ENCODE peak calls at places on chromosomes 11 and 22, in six cellular contexts. One of them, this sample, is unnamed.

GRCh38 chr11:40274017-40274416 is 1185.4 kb downstream of the LRRC4C start:
- DNase-seq in heart right ventricle: no peak
- DNase-seq in adipocyte: peak; percentile 40
- DNase-seq in cardiac muscle cell: peak; percentile 39
- DNase-seq in CD8-positive, alpha-beta T cell: no peak
- DNase-seq in aorta: no peak
- DNase-seq in this sample: no peak

GRCh38 chr22:49554296-49554625 is 273.4 kb downstream of the BRD1 start:
- DNase-seq in cardiac muscle cell: no peak
- DNase-seq in heart right ventricle: no peak
- DNase-seq in aorta: peak; percentile 56
- DNase-seq in adipocyte: no peak
- DNase-seq in CD8-positive, alpha-beta T cell: no peak
- DNase-seq in this sample: no peak

GRCh38 chr22:19876314-19876940 is 21.8 kb upstream of the GNB1L start:
- DNase-seq in CD8-positive, alpha-beta T cell: peak; percentile 2
- DNase-seq in heart right ventricle: no peak
- DNase-seq in aorta: peak; percentile 49
- DNase-seq in cardiac muscle cell: no peak
- DNase-seq in adipocyte: no peak
- DNase-seq in this sample: no peak

GRCh38 chr11:129223701-129224149 is 31.6 kb upstream of the ARHGAP32 start:
- DNase-seq in CD8-positive, alpha-beta T cell: no peak
- DNase-seq in heart right ventricle: no peak
- DNase-seq in cardiac muscle cell: peak; percentile 88
- DNase-seq in adipocyte: peak; percentile 81
- DNase-seq in aorta: no peak
- DNase-seq in this sample: no peak

GRCh38 chr11:695606-696381 is at the start of gene TMEM80:
- DNase-seq in aorta: peak; percentile 100
- DNase-seq in cardiac muscle cell: peak; percentile 99
- DNase-seq in CD8-positive, alpha-beta T cell: peak; percentile 95
- DNase-seq in heart right ventricle: peak; percentile 100
- DNase-seq in adipocyte: peak; percentile 100
- DNase-seq in this sample: peak; percentile 96

GRCh38 chr11:6437423-6437822 is 3.4 kb downstream of the HPX start:
- DNase-seq in CD8-positive, alpha-beta T cell: no peak
- DNase-seq in heart right ventricle: no peak
- DNase-seq in adipocyte: no peak
- DNase-seq in aorta: no peak
- DNase-seq in cardiac muscle cell: no peak
- DNase-seq in this sample: no peak

GRCh38 chr11:104870910-104871309 is 27.4 kb downstream of the CASP12 start:
- DNase-seq in adipocyte: peak; percentile 71
- DNase-seq in heart right ventricle: no peak
- DNase-seq in CD8-positive, alpha-beta T cell: no peak
- DNase-seq in aorta: no peak
- DNase-seq in cardiac muscle cell: peak; percentile 70
- DNase-seq in this sample: no peak

GRCh38 chr11:73267921-73268540 is 4.1 kb upstream of the P2RY6 start:
- DNase-seq in CD8-positive, alpha-beta T cell: no peak
- DNase-seq in heart right ventricle: no peak
- DNase-seq in aorta: peak; percentile 63
- DNase-seq in adipocyte: no peak
- DNase-seq in cardiac muscle cell: no peak
- DNase-seq in this sample: no peak

GRCh38 chr11:112715091-112715490 is 246.1 kb upstream of the NCAM1 start:
- DNase-seq in aorta: no peak
- DNase-seq in cardiac muscle cell: no peak
- DNase-seq in heart right ventricle: no peak
- DNase-seq in CD8-positive, alpha-beta T cell: no peak
- DNase-seq in adipocyte: no peak
- DNase-seq in this sample: no peak

GRCh38 chr11:65861533-65862183 is 1.4 kb downstream of the MUS81 start:
- DNase-seq in CD8-positive, alpha-beta T cell: no peak
- DNase-seq in heart right ventricle: no peak
- DNase-seq in aorta: peak; percentile 61
- DNase-seq in adipocyte: no peak
- DNase-seq in cardiac muscle cell: no peak
- DNase-seq in this sample: no peak

GRCh38 chr11:19200410-19201201 is 1.2 kb downstream of the CSRP3 start:
- DNase-seq in cardiac muscle cell: peak; percentile 83
- DNase-seq in CD8-positive, alpha-beta T cell: no peak
- DNase-seq in adipocyte: peak; percentile 56
- DNase-seq in heart right ventricle: no peak
- DNase-seq in aorta: no peak
- DNase-seq in this sample: no peak

GRCh38 chr11:113926273-113927183 is 21.9 kb downstream of the HTR3B start:
- DNase-seq in CD8-positive, alpha-beta T cell: no peak
- DNase-seq in adipocyte: no peak
- DNase-seq in aorta: no peak
- DNase-seq in heart right ventricle: no peak
- DNase-seq in cardiac muscle cell: peak; percentile 5
- DNase-seq in this sample: no peak

GRCh38 chr11:46492540-46492939 is 101.0 kb upstream of the CHRM4 start:
- DNase-seq in CD8-positive, alpha-beta T cell: no peak
- DNase-seq in aorta: no peak
- DNase-seq in adipocyte: no peak
- DNase-seq in heart right ventricle: no peak
- DNase-seq in cardiac muscle cell: no peak
- DNase-seq in this sample: no peak

GRCh38 chr11:133955945-133956421 is 785 bp downstream of the IGSF9B start:
- DNase-seq in aorta: no peak
- DNase-seq in heart right ventricle: no peak
- DNase-seq in cardiac muscle cell: no peak
- DNase-seq in adipocyte: no peak
- DNase-seq in CD8-positive, alpha-beta T cell: no peak
- DNase-seq in this sample: no peak

GRCh38 chr11:67071420-67072284 is 15.0 kb downstream of the RHOD start:
- DNase-seq in adipocyte: peak; percentile 58
- DNase-seq in cardiac muscle cell: peak; percentile 81
- DNase-seq in aorta: peak; percentile 91
- DNase-seq in heart right ventricle: peak; percentile 80
- DNase-seq in CD8-positive, alpha-beta T cell: peak; percentile 74
- DNase-seq in this sample: peak; percentile 36

GRCh38 chr11:39461065-39461464 is 1998.4 kb downstream of the LRRC4C start:
- DNase-seq in heart right ventricle: no peak
- DNase-seq in CD8-positive, alpha-beta T cell: no peak
- DNase-seq in adipocyte: no peak
- DNase-seq in cardiac muscle cell: no peak
- DNase-seq in aorta: no peak
- DNase-seq in this sample: no peak

GRCh38 chr11:132992838-132993680 is 539.2 kb downstream of the OPCML start:
- DNase-seq in CD8-positive, alpha-beta T cell: no peak
- DNase-seq in heart right ventricle: no peak
- DNase-seq in aorta: no peak
- DNase-seq in cardiac muscle cell: peak; percentile 13
- DNase-seq in adipocyte: peak; percentile 15
- DNase-seq in this sample: no peak

GRCh38 chr11:15603208-15603607 is 488.5 kb downstream of the INSC start:
- DNase-seq in CD8-positive, alpha-beta T cell: no peak
- DNase-seq in cardiac muscle cell: no peak
- DNase-seq in aorta: no peak
- DNase-seq in adipocyte: no peak
- DNase-seq in heart right ventricle: peak; percentile 33
- DNase-seq in this sample: no peak

GRCh38 chr11:17008099-17008498 is 6.1 kb downstream of the PLEKHA7 start:
- DNase-seq in cardiac muscle cell: no peak
- DNase-seq in CD8-positive, alpha-beta T cell: no peak
- DNase-seq in aorta: no peak
- DNase-seq in adipocyte: no peak
- DNase-seq in heart right ventricle: no peak
- DNase-seq in this sample: no peak

GRCh38 chr11:123166095-123166559 is 28.9 kb downstream of the CLMP start:
- DNase-seq in heart right ventricle: peak; percentile 32
- DNase-seq in CD8-positive, alpha-beta T cell: no peak
- DNase-seq in adipocyte: peak; percentile 51
- DNase-seq in cardiac muscle cell: peak; percentile 94
- DNase-seq in aorta: no peak
- DNase-seq in this sample: no peak

GRCh38 chr11:18705651-18706281 is 7.2 kb downstream of the TMEM86A start:
- DNase-seq in cardiac muscle cell: peak; percentile 20
- DNase-seq in CD8-positive, alpha-beta T cell: peak; percentile 22
- DNase-seq in adipocyte: no peak
- DNase-seq in heart right ventricle: peak; percentile 42
- DNase-seq in aorta: peak; percentile 84
- DNase-seq in this sample: peak; percentile 5

GRCh38 chr22:41702763-41703162 is 3.5 kb downstream of the MEI1 start:
- DNase-seq in heart right ventricle: no peak
- DNase-seq in adipocyte: no peak
- DNase-seq in aorta: no peak
- DNase-seq in CD8-positive, alpha-beta T cell: no peak
- DNase-seq in cardiac muscle cell: no peak
- DNase-seq in this sample: no peak

GRCh38 chr11:60767388-60767811 is 10.7 kb downstream of the MS4A15 start:
- DNase-seq in aorta: peak; percentile 45
- DNase-seq in adipocyte: no peak
- DNase-seq in heart right ventricle: no peak
- DNase-seq in cardiac muscle cell: no peak
- DNase-seq in CD8-positive, alpha-beta T cell: no peak
- DNase-seq in this sample: no peak

DNA sequence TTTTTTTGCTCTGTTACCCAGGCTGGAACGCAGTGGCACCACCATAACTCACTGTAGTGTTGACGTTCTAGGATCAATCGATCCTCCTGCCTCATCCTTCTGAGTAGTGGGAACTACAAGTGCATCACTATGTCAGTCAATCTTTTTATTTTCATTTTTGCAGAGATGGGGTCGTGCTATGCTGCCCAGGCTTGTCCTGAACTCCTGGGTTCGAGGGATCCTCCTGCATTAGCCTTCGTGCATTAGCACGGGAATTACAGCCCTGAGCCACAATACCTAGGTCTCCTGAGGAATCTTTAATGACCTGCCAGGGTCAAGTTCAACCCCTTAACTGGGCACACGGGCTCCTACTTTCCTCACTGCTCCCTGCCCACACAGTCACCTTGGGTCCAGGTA is 4.4 kb downstream of the APOL3 start:
- DNase-seq in CD8-positive, alpha-beta T cell: no peak
- DNase-seq in adipocyte: no peak
- DNase-seq in aorta: no peak
- DNase-seq in cardiac muscle cell: no peak
- DNase-seq in heart right ventricle: no peak
- DNase-seq in this sample: no peak
- H3K4me3 ChIP-seq in CD8-positive, alpha-beta T cell: peak overlapping the region; percentile 86
- H3K4me3 ChIP-seq in adipocyte: peak overlapping the region; percentile 76
- H3K4me3 ChIP-seq in aorta: no peak overlapping the region
- H3K4me3 ChIP-seq in cardiac muscle cell: no peak overlapping the region
- H3K4me3 ChIP-seq in heart right ventricle: peak overlapping the region; percentile 63
- H3K4me3 ChIP-seq in this sample: peak overlapping the region; percentile 69

DNA sequence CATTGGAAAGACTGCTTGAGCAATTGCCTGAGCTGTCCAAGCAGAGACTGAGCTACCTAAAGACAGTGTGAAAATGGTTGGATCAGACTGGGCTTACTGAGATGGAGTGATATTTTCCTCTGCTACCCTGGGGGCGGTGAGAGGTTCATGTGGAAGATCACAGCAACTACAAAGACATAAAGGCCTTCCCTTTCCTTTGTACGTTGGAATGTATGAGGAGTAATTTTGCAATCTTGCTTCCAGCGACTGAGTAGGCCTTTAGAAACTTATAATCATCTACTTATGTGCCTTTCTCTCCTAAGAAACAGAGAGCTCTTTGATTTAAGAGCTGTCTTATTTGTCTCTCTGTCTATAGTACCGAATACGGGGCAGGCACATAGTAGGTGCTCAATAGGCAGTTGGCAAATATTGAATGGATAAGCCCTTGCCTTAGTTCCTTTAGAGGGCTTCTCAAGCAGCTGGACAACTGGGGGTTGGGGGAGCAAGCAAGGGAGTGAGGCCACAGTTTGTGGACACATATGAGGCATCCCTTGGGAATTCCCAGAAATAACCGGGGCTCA is 2.4 kb upstream of the HEPACAM start:
- DNase-seq in heart right ventricle: no peak
- DNase-seq in cardiac muscle cell: no peak
- DNase-seq in CD8-positive, alpha-beta T cell: no peak
- DNase-seq in aorta: no peak
- DNase-seq in adipocyte: peak; percentile 39
- DNase-seq in this sample: no peak
- H3K4me1 ChIP-seq in heart right ventricle: no peaks in the 10 kb centered on the region
- H3K4me1 ChIP-seq in cardiac muscle cell: no peaks in the 10 kb centered on the region
- H3K4me1 ChIP-seq in CD8-positive, alpha-beta T cell: peaks cover 10% of the 10 kb centered on the region
- H3K4me1 ChIP-seq in aorta: no peaks in the 10 kb centered on the region
- H3K4me1 ChIP-seq in adipocyte: peaks cover 33% of the 10 kb centered on the region
- H3K4me1 ChIP-seq in this sample: no peaks in the 10 kb centered on the region

DNA sequence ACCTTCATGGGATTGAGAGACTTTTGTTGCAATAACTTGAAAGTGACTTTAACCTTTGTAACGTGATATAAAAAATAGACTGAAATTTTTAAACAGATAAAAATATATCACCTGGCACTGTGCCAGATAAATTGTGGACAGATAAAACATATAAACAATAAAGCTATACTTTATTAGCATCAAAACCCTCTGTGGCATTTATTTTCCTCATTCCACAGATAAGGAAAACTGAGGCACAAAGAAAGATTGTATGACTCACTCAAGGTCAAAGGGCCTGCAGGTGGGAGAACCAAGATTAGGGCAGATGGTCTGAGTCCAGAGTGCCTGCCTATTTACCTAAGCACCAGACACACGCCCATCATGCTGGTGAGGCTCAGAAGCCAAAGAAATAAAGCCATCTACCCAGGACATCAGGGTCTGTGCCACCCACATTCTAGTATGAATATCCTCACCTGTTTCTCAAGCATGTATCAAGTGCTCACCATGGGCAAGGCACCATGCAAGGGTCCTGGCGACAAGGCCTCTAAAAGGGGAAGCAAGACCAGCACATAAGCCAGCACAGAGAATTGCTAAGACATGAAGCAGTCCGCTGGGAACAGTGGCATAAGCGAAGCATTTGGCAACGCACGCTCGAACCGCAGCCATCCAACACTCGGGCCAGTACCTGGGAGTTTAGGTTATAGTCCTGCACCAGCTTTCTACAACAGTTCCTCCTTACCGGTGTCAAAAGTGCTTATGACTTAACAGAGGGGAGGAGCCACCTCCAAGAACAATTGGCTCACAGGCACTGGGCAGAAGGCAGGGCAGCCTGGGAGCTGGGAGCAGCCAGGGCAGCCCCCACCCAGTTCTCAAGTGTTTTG is 17.6 kb downstream of the MYH9 start:
- DNase-seq in adipocyte: peak; percentile 62
- DNase-seq in cardiac muscle cell: peak; percentile 64
- DNase-seq in heart right ventricle: no peak
- DNase-seq in CD8-positive, alpha-beta T cell: peak; percentile 41
- DNase-seq in aorta: no peak
- DNase-seq in this sample: no peak
- H3K4me3 ChIP-seq in adipocyte: no peak overlapping the region
- H3K4me3 ChIP-seq in cardiac muscle cell: no peak overlapping the region
- H3K4me3 ChIP-seq in heart right ventricle: peak overlapping the region; percentile 28
- H3K4me3 ChIP-seq in CD8-positive, alpha-beta T cell: peak overlapping the region; percentile 48
- H3K4me3 ChIP-seq in aorta: no peak overlapping the region
- H3K4me3 ChIP-seq in this sample: peak overlapping the region; percentile 36

DNA sequence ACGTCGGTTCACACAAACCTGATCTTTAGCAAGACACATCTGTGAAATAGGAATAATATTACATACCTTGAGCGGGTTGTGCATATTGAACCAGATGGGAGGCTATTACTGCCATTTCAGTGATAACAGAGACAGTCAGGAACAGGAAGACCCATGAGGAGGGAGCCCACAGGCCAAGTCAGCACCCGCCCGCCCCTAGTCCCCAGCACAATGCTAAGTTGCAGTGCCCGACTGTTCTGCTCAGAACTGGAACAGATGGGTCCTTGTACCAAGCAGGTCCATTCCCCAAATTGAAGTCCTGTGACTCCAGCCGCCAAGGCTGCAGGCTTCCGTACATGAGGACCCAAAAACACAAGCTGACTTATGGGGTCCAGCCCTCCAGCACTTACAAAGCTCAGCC is 9.3 kb downstream of the CXCR5 start:
- DNase-seq in cardiac muscle cell: no peak
- DNase-seq in heart right ventricle: no peak
- DNase-seq in CD8-positive, alpha-beta T cell: no peak
- DNase-seq in aorta: no peak
- DNase-seq in adipocyte: no peak
- DNase-seq in this sample: no peak
- H3K4me1 ChIP-seq in cardiac muscle cell: peaks cover 20% of the 10 kb centered on the region
- H3K4me1 ChIP-seq in heart right ventricle: peaks cover 39% of the 10 kb centered on the region
- H3K4me1 ChIP-seq in CD8-positive, alpha-beta T cell: peaks cover 95% of the 10 kb centered on the region
- H3K4me1 ChIP-seq in aorta: peaks cover 10% of the 10 kb centered on the region
- H3K4me1 ChIP-seq in adipocyte: peaks cover 28% of the 10 kb centered on the region
- H3K4me1 ChIP-seq in this sample: peaks cover 61% of the 10 kb centered on the region

This sample was measured in effector memory CD4-positive, alpha-beta T cell.